ENCODE peak calls at places on chromosome 13, in nine cellular contexts. C, J, T, A, H, I, S, G and Y are unnamed samples.

GRCh38 chr13:84994582-84994981 is 804.6 kb downstream of the SLITRK6 start:
- DNase-seq in C (peak; percentile 98), J (no peak), T (no peak), A (no peak), H (no peak), I (no peak), S (no peak), G (no peak), Y (peak; percentile 34)

GRCh38 chr13:110113284-110113764 is 193.6 kb downstream of the COL4A1 start:
- DNase-seq in C (no peak), J (no peak), T (peak; percentile 45), A (no peak), H (peak; percentile 33), I (peak; percentile 77), S (peak; percentile 34), G (no peak), Y (no peak)

GRCh38 chr13:38970380-38971051 is 20.1 kb downstream of the STOML3 start:
- DNase-seq in C (no peak), J (no peak), T (no peak), A (no peak), H (no peak), I (no peak), S (no peak), G (no peak), Y (peak; percentile 3)

GRCh38 chr13:91207261-91207660 is 140.2 kb upstream of the MIR17HG start:
- DNase-seq in C (no peak), J (no peak), T (no peak), A (no peak), H (no peak), I (no peak), S (no peak), G (no peak), Y (no peak)

GRCh38 chr13:78610381-78610883 is 7.1 kb upstream of the POU4F1 start:
- DNase-seq in C (peak; percentile 41), J (no peak), T (peak; percentile 48), A (no peak), H (no peak), I (no peak), S (peak; percentile 27), G (no peak), Y (no peak)

GRCh38 chr13:43100667-43101066 is 77.3 kb downstream of the DNAJC15 start:
- DNase-seq in C (no peak), J (no peak), T (no peak), A (no peak), H (no peak), I (no peak), S (no peak), G (no peak), Y (no peak)

GRCh38 chr13:39634956-39635355 is 20.5 kb upstream of the COG6 start:
- DNase-seq in C (no peak), J (no peak), T (no peak), A (no peak), H (no peak), I (no peak), S (no peak), G (no peak), Y (no peak)

GRCh38 chr13:33057019-33057785 is 41.0 kb downstream of the KL start:
- DNase-seq in C (peak; percentile 8), J (no peak), T (peak; percentile 29), A (no peak), H (no peak), I (no peak), S (peak; percentile 42), G (no peak), Y (peak; percentile 47)

GRCh38 chr13:51499841-51500240 is 47.0 kb upstream of the INTS6 start:
- DNase-seq in C (no peak), J (no peak), T (no peak), A (no peak), H (no peak), I (no peak), S (no peak), G (no peak), Y (no peak)

GRCh38 chr13:44197791-44198770 is 175.5 kb upstream of the SERP2 start:
- DNase-seq in C (no peak), J (peak; percentile 34), T (peak; percentile 40), A (peak; percentile 11), H (no peak), I (no peak), S (peak; percentile 39), G (no peak), Y (no peak)

GRCh38 chr13:38348890-38349289 is 761 bp upstream of the UFM1 start:
- DNase-seq in C (no peak), J (no peak), T (no peak), A (peak; percentile 16), H (peak; percentile 31), I (peak; percentile 20), S (peak; percentile 15), G (no peak), Y (no peak)

GRCh38 chr13:101623469-101624209 is 171.2 kb downstream of the ITGBL1 start:
- DNase-seq in C (no peak), J (no peak), T (no peak), A (no peak), H (no peak), I (peak; percentile 10), S (no peak), G (no peak), Y (no peak)

GRCh38 chr13:28611654-28612131 is 47.2 kb upstream of the POMP start:
- DNase-seq in C (no peak), J (peak; percentile 25), T (peak; percentile 46), A (no peak), H (no peak), I (peak; percentile 60), S (peak; percentile 15), G (no peak), Y (no peak)

GRCh38 chr13:108961542-108962125 is 332.2 kb downstream of the MYO16 start:
- DNase-seq in C (peak; percentile 57), J (no peak), T (peak; percentile 71), A (no peak), H (peak; percentile 8), I (peak; percentile 59), S (peak; percentile 74), G (no peak), Y (peak; percentile 63)